ENCODE peak calls at places on chromosomes 1 and 21, in four cellular contexts. One of them, this sample, is unnamed.

GRCh38 chr1:211352985-211353515 is 26.4 kb downstream of the TRAF5 start:
- DNase-seq in WTC11: peak; percentile 66
- DNase-seq in HepG2: peak; percentile 79
- DNase-seq in SK-N-SH: no peak
- DNase-seq in this sample: peak; percentile 80

GRCh38 chr1:231519166-231519565 is 9.3 kb upstream of the TSNAX start:
- DNase-seq in SK-N-SH: no peak
- DNase-seq in HepG2: no peak
- DNase-seq in WTC11: no peak
- DNase-seq in this sample: no peak

GRCh38 chr1:115924730-115925129 is 51.6 kb upstream of the SLC22A15 start:
- DNase-seq in WTC11: peak; percentile 17
- DNase-seq in SK-N-SH: no peak
- DNase-seq in HepG2: no peak
- DNase-seq in this sample: no peak

GRCh38 chr21:45791562-45792418 is 148.3 kb downstream of the PCBP3 start:
- DNase-seq in WTC11: no peak
- DNase-seq in HepG2: no peak
- DNase-seq in SK-N-SH: peak; percentile 43
- DNase-seq in this sample: no peak

GRCh38 chr1:203296456-203297073 is 8.8 kb upstream of the BTG2 start:
- DNase-seq in SK-N-SH: no peak
- DNase-seq in WTC11: no peak
- DNase-seq in HepG2: no peak
- DNase-seq in this sample: no peak

GRCh38 chr1:235329139-235329808 is 904 bp downstream of the GGPS1 start:
- DNase-seq in SK-N-SH: peak; percentile 24
- DNase-seq in HepG2: no peak
- DNase-seq in WTC11: peak; percentile 21
- DNase-seq in this sample: no peak

GRCh38 chr1:35222322-35223108 is 29.6 kb upstream of the SFPQ start:
- DNase-seq in SK-N-SH: peak; percentile 25
- DNase-seq in HepG2: no peak
- DNase-seq in WTC11: no peak
- DNase-seq in this sample: no peak

GRCh38 chr1:110411173-110411572 is 3.7 kb upstream of the LAMTOR5 start:
- DNase-seq in SK-N-SH: no peak
- DNase-seq in HepG2: no peak
- DNase-seq in WTC11: no peak
- DNase-seq in this sample: no peak

GRCh38 chr1:66399888-66400529 is 133.9 kb upstream of the SGIP1 start:
- DNase-seq in HepG2: no peak
- DNase-seq in WTC11: no peak
- DNase-seq in SK-N-SH: no peak
- DNase-seq in this sample: no peak
- TF ChIP-seq FOXJ3 in HepG2: no peak
- TF ChIP-seq FOXJ3 in WTC11: no peak
- TF ChIP-seq FOXJ3 in SK-N-SH: no peak
- TF ChIP-seq FOXJ3 in this sample: no peak

GRCh38 chr21:31198575-31198974 is 145.5 kb downstream of the TIAM1 start:
- DNase-seq in HepG2: peak; percentile 30
- DNase-seq in WTC11: no peak
- DNase-seq in SK-N-SH: peak; percentile 55
- DNase-seq in this sample: peak; percentile 52
- TF ChIP-seq FOXJ3 in HepG2: no peak
- TF ChIP-seq FOXJ3 in WTC11: no peak
- TF ChIP-seq FOXJ3 in SK-N-SH: no peak
- TF ChIP-seq FOXJ3 in this sample: no peak

GRCh38 chr1:109083923-109084322 is 6.6 kb upstream of the TMEM167B start:
- DNase-seq in HepG2: peak; percentile 82
- DNase-seq in SK-N-SH: no peak
- DNase-seq in WTC11: no peak
- DNase-seq in this sample: no peak
- TF ChIP-seq FOXJ3 in HepG2: no peak
- TF ChIP-seq FOXJ3 in SK-N-SH: no peak
- TF ChIP-seq FOXJ3 in WTC11: no peak
- TF ChIP-seq FOXJ3 in this sample: no peak

GRCh38 chr1:8670371-8670818 is 147.0 kb downstream of the RERE start:
- DNase-seq in SK-N-SH: no peak
- DNase-seq in WTC11: no peak
- DNase-seq in HepG2: peak; percentile 79
- DNase-seq in this sample: no peak

GRCh38 chr1:8667869-8668595 is 149.4 kb downstream of the RERE start:
- DNase-seq in WTC11: no peak
- DNase-seq in SK-N-SH: no peak
- DNase-seq in HepG2: peak; percentile 77
- DNase-seq in this sample: no peak

GRCh38 chr1:8674912-8675311 is 142.5 kb downstream of the RERE start:
- DNase-seq in WTC11: no peak
- DNase-seq in HepG2: no peak
- DNase-seq in SK-N-SH: peak; percentile 44
- DNase-seq in this sample: no peak

GRCh38 chr1:8669608-8670335 is 147.7 kb downstream of the RERE start:
- DNase-seq in HepG2: no peak
- DNase-seq in WTC11: no peak
- DNase-seq in SK-N-SH: no peak
- DNase-seq in this sample: no peak

GRCh38 chr1:8671313-8671917 is 146.0 kb downstream of the RERE start:
- DNase-seq in WTC11: no peak
- DNase-seq in SK-N-SH: peak; percentile 60
- DNase-seq in HepG2: peak; percentile 61
- DNase-seq in this sample: peak; percentile 75
- TF ChIP-seq FOXJ3 in WTC11: no peak
- TF ChIP-seq FOXJ3 in SK-N-SH: no peak
- TF ChIP-seq FOXJ3 in HepG2: no peak
- TF ChIP-seq FOXJ3 in this sample: no peak

GRCh38 chr1:167770127-167770526 is 48.3 kb downstream of the MPZL1 start:
- DNase-seq in SK-N-SH: no peak
- DNase-seq in WTC11: no peak
- DNase-seq in HepG2: no peak
- DNase-seq in this sample: peak; percentile 51
- TF ChIP-seq FOXJ3 in SK-N-SH: no peak
- TF ChIP-seq FOXJ3 in WTC11: no peak
- TF ChIP-seq FOXJ3 in HepG2: no peak
- TF ChIP-seq FOXJ3 in this sample: no peak

DNA sequence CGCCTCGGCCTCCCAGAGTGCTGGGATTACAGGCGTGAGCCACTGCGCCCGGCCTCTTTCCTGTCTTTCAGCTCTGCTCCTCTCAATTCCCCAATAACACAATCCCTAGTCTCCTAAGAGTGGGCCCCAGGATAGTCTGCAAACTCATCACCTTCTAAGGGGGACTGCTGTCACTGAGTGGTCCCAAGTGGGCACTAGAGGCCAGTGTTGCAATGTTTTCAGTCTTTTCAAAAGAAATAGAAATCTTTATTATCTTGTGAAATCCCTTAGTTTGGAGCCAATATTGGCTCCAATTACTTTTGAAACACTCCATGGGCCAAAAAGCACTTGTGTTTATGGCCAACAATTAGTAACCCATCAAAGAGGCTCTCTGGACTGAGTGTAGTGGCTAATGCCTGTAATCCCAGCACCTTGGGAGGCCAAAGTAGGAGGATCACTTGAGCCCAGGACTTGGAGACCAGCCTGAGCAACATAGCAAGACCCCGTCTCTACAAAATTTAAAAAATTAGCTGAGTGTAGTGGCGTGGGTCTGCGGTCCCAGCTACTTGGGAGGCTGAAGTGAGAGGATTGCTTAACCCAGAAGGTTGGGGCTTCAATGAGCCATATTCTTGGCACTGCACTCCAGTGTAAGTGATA is 28.6 kb upstream of the ZNF697 start:
- DNase-seq in WTC11: no peak
- DNase-seq in HepG2: no peak
- DNase-seq in SK-N-SH: no peak
- DNase-seq in this sample: no peak
- TF ChIP-seq FOXJ3 in WTC11: no peak
- TF ChIP-seq FOXJ3 in HepG2: no peak
- TF ChIP-seq FOXJ3 in SK-N-SH: no peak
- TF ChIP-seq FOXJ3 in this sample: no peak

GRCh38 chr1:25746299-25747045 is 53.5 kb upstream of the SELENON start:
- DNase-seq in WTC11: no peak
- DNase-seq in HepG2: no peak
- DNase-seq in SK-N-SH: no peak
- DNase-seq in this sample: no peak

GRCh38 chr1:25744636-25745425 is 55.2 kb upstream of the SELENON start:
- DNase-seq in HepG2: no peak
- DNase-seq in SK-N-SH: no peak
- DNase-seq in WTC11: no peak
- DNase-seq in this sample: no peak

GRCh38 chr1:25742316-25742715 is 57.7 kb upstream of the SELENON start:
- DNase-seq in WTC11: no peak
- DNase-seq in HepG2: no peak
- DNase-seq in SK-N-SH: no peak
- DNase-seq in this sample: no peak

GRCh38 chr1:25743164-25744139 is 56.5 kb upstream of the SELENON start:
- DNase-seq in WTC11: no peak
- DNase-seq in HepG2: no peak
- DNase-seq in SK-N-SH: no peak
- DNase-seq in this sample: no peak

DNA sequence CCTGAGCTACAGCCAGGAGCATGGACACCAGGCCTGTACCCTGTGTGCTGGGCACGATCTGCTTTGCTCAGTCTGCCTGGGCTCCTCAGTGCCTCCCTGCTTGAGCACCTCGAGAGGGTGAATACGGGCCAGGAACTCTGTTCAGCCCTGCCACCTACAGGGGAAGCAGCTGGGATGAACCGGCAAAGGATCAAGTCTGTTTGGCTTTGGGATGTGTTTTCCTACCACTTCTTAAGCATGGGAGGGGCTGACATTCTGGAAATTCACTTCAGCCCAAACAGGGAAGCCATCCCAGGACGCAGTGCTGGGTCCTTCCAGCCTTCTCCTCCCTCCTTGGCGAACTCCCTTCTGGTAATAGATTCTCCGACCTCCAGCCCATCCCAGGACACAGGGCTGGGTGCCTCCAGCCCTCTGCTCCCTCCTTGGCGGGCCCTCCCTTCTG is 55.8 kb upstream of the SELENON start:
- DNase-seq in SK-N-SH: peak; percentile 69
- DNase-seq in WTC11: peak; percentile 61
- DNase-seq in HepG2: no peak
- DNase-seq in this sample: no peak
- TF ChIP-seq FOXJ3 in SK-N-SH: no peak
- TF ChIP-seq FOXJ3 in WTC11: no peak
- TF ChIP-seq FOXJ3 in HepG2: no peak
- TF ChIP-seq FOXJ3 in this sample: no peak

GRCh38 chr1:153494976-153495535 is 34.6 kb upstream of the S100A7 start:
- DNase-seq in WTC11: peak; percentile 99
- DNase-seq in SK-N-SH: peak; percentile 79
- DNase-seq in HepG2: peak; percentile 54
- DNase-seq in this sample: peak; percentile 80

GRCh38 chr1:153495536-153495935 is 35.1 kb upstream of the S100A7 start:
- DNase-seq in WTC11: no peak
- DNase-seq in HepG2: no peak
- DNase-seq in SK-N-SH: no peak
- DNase-seq in this sample: no peak

GRCh38 chr1:153488731-153489130 is 28.3 kb upstream of the S100A7 start:
- DNase-seq in SK-N-SH: no peak
- DNase-seq in WTC11: no peak
- DNase-seq in HepG2: no peak
- DNase-seq in this sample: no peak

GRCh38 chr1:153490272-153491051 is 30.0 kb upstream of the S100A7 start:
- DNase-seq in WTC11: no peak
- DNase-seq in HepG2: no peak
- DNase-seq in SK-N-SH: no peak
- DNase-seq in this sample: no peak

GRCh38 chr1:153493343-153493960 is 33.0 kb upstream of the S100A7 start:
- DNase-seq in HepG2: no peak
- DNase-seq in WTC11: no peak
- DNase-seq in SK-N-SH: no peak
- DNase-seq in this sample: no peak
- TF ChIP-seq FOXJ3 in HepG2: no peak
- TF ChIP-seq FOXJ3 in WTC11: no peak
- TF ChIP-seq FOXJ3 in SK-N-SH: no peak
- TF ChIP-seq FOXJ3 in this sample: no peak

DNA sequence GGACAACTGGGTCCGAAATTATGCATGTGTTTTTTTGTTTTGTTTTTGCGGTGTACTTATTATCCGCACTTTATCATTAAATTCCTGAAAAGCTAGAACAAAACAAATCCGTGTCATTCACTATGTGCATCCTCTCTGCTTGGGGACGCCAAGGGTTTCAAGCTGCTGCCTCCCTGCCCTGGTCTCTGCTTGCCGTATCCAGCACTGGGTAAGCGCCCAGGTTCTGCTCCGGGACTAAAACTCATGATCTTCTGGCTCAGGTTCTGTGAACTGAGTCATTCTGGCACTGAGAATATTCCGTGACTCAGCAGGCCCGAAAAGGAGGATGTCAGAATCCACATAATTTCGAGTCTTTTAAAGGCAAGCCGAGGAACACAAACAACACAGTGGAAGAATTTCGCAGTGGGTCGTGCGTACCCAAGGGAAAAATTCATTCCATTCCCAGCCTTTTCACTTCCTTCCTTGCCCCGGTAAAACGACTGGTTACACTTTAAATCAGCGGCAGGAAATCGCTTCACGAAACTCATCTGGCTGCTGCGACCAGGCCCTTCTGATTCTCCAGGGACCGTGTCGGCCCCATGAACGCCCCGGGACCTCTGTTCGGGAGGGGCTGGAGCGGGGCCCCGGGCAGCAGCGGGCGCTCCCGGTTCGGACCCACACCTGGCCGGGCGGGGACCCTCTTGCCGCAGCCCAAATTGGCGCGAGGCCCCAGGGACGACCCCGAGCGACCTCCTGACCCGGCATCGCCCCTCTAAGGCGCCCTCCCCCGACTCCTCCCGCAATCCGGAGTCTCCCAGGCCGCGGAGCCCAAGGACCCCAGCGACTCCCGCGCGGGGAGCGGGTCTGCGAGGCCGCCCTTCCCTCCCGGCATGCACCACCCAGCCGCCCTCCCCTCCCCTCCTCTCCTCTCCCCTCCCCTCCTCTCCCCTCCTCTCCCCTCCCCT is 746 bp upstream of the LAMC1 start:
- DNase-seq in SK-N-SH: peak; percentile 37
- DNase-seq in HepG2: peak; percentile 73
- DNase-seq in WTC11: peak; percentile 80
- DNase-seq in this sample: peak; percentile 44
- TF ChIP-seq FOXJ3 in SK-N-SH: no peak
- TF ChIP-seq FOXJ3 in HepG2: no peak
- TF ChIP-seq FOXJ3 in WTC11: no peak
- TF ChIP-seq FOXJ3 in this sample: no peak

GRCh38 chr1:157496121-157496526 is 56.2 kb downstream of the FCRL5 start:
- DNase-seq in SK-N-SH: peak; percentile 42
- DNase-seq in WTC11: peak; percentile 49
- DNase-seq in HepG2: peak; percentile 36
- DNase-seq in this sample: peak; percentile 53
- TF ChIP-seq FOXJ3 in SK-N-SH: no peak
- TF ChIP-seq FOXJ3 in WTC11: no peak
- TF ChIP-seq FOXJ3 in HepG2: no peak
- TF ChIP-seq FOXJ3 in this sample: no peak

This sample was measured in K562.